ENCODE peak calls at places on chromosomes 3 and 15, in eight cellular contexts. D is HCT116, P is GM12878, L is K562, M is Panc1, W is HepG2, G is GM23338, J is upper lobe of left lung. S is an unnamed sample.

GRCh38 chr3:111570404-111571030 is 24.6 kb downstream of the ZBED2 start:
- ATAC-seq in D (peak), P (no peak), L (no peak), M (no peak), W (no peak), G (no peak), J (no peak), S (no peak)

GRCh38 chr3:76859596-76859995 is 180.3 kb upstream of the ROBO2 start:
- ATAC-seq in D (no peak), P (peak), L (no peak), M (no peak), W (no peak), G (no peak), J (no peak), S (no peak)

GRCh38 chr3:39971450-39972081 is 162.2 kb downstream of the MYRIP start:
- ATAC-seq in D (no peak), P (no peak), L (no peak), M (no peak), W (no peak), G (no peak), J (no peak), S (no peak)

GRCh38 chr3:67127254-67127653 is 129.1 kb downstream of the KBTBD8 start:
- ATAC-seq in D (no peak), P (no peak), L (no peak), M (no peak), W (no peak), G (no peak), J (no peak), S (no peak)

GRCh38 chr3:18681946-18682345 is 256.8 kb upstream of the SATB1 start:
- ATAC-seq in D (no peak), P (no peak), L (no peak), M (no peak), W (no peak), G (no peak), J (no peak), S (no peak)

GRCh38 chr15:61051570-61052031 is 177.5 kb downstream of the RORA start:
- ATAC-seq in D (peak), P (peak), L (peak), M (peak), W (peak), G (peak), J (peak), S (peak)

GRCh38 chr3:4467522-4467867 is 426 bp upstream of the SUMF1 start:
- ATAC-seq in D (no peak), P (no peak), L (no peak), M (peak), W (no peak), G (peak), J (no peak), S (no peak)

GRCh38 chr15:66751579-66751978 is 49.5 kb downstream of the SMAD6 start:
- ATAC-seq in D (peak), P (peak), L (no peak), M (peak), W (peak), G (no peak), J (no peak), S (peak)

GRCh38 chr15:28289694-28290463 is 32.1 kb downstream of the HERC2 start:
- ATAC-seq in D (no peak), P (peak), L (no peak), M (no peak), W (no peak), G (no peak), J (no peak), S (no peak)

GRCh38 chr3:6125520-6125919 is 735.4 kb upstream of the GRM7 start:
- ATAC-seq in D (no peak), P (no peak), L (no peak), M (no peak), W (no peak), G (peak), J (no peak), S (no peak)

GRCh38 chr15:73695773-73696640 is 11.8 kb downstream of the CD276 start:
- ATAC-seq in D (no peak), P (no peak), L (no peak), M (no peak), W (no peak), G (no peak), J (no peak), S (no peak)

GRCh38 chr15:73699249-73700040 is 15.3 kb downstream of the CD276 start:
- ATAC-seq in D (no peak), P (no peak), L (no peak), M (no peak), W (no peak), G (no peak), J (no peak), S (no peak)

GRCh38 chr15:73694419-73694818 is 10.2 kb downstream of the CD276 start:
- ATAC-seq in D (no peak), P (no peak), L (no peak), M (no peak), W (no peak), G (no peak), J (no peak), S (no peak)

GRCh38 chr15:73696641-73697001 is 12.4 kb downstream of the CD276 start:
- ATAC-seq in D (no peak), P (no peak), L (no peak), M (no peak), W (no peak), G (no peak), J (no peak), S (no peak)

GRCh38 chr15:73697033-73697467 is 12.9 kb downstream of the CD276 start:
- ATAC-seq in D (peak), P (peak), L (peak), M (peak), W (no peak), G (peak), J (peak), S (peak)
- TF ChIP-seq POLR2AphosphoS5 in D (no peak), P (no peak), L (no peak), M (no peak), W (no peak), G (no peak), J (peak), S (peak)

GRCh38 chr15:40956543-40956982 is 3.3 kb downstream of the CHAC1 start:
- ATAC-seq in D (no peak), P (no peak), L (no peak), M (no peak), W (no peak), G (no peak), J (no peak), S (no peak)

GRCh38 chr15:40957041-40957555 is 3.8 kb downstream of the CHAC1 start:
- ATAC-seq in D (no peak), P (no peak), L (peak), M (no peak), W (no peak), G (no peak), J (no peak), S (no peak)

GRCh38 chr15:40958146-40958545 is 4.9 kb downstream of the CHAC1 start:
- ATAC-seq in D (no peak), P (no peak), L (peak), M (no peak), W (no peak), G (no peak), J (no peak), S (no peak)

GRCh38 chr15:40958723-40959122 is 5.5 kb downstream of the CHAC1 start:
- ATAC-seq in D (no peak), P (no peak), L (no peak), M (no peak), W (no peak), G (no peak), J (no peak), S (no peak)

GRCh38 chr15:40957581-40958051 is 4.3 kb downstream of the CHAC1 start:
- ATAC-seq in D (no peak), P (no peak), L (peak), M (no peak), W (no peak), G (no peak), J (no peak), S (peak)
- TF ChIP-seq POLR2AphosphoS5 in D (peak), P (no peak), L (no peak), M (no peak), W (no peak), G (peak), J (no peak), S (peak)

GRCh38 chr3:164779816-164780215 is 298.5 kb downstream of the SI start:
- ATAC-seq in D (no peak), P (no peak), L (no peak), M (no peak), W (no peak), G (no peak), J (no peak), S (no peak)
- TF ChIP-seq POLR2AphosphoS5 in D (no peak), P (no peak), L (no peak), M (no peak), W (no peak), G (no peak), J (no peak), S (no peak)

DNA sequence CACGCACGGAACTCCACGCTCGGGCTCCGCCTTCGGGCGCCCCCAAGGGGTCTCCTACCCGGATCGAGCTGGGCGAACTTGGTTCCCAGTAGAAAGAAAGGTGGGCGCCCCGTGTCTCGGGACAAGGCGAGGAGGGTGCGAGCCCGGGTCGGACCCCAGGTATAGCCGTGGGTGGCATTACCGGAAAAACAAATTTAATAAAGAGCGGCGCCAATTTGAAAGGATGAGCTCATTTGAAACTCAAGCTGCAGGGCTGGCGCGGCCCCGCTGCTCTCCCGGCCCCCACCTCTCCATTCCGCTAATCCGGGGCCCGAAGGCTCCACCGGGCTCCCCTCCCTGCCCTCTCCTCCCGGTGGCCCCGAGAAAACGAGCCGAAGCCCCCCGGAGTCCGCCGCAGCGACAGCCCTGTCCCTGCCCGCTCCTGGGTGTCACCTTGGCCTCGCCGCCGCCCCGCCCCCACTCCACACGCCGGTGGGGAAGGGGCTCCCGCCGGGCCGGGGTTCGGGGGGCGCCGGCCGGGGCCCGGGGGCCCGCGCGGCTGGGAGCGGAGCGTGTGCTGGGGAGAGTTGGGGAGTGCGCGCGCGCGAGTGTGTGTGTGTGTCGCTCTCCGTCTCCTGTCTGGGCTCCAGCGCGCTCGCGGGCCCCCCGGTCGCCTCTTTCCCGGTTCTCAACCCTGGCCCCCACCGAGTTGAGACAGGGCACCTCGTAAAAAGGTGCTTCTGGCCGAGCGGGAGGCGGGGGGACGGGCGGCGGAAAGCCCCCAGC is 1.4 kb downstream of the IGF2BP2 start:
- ATAC-seq in D (peak), P (peak), L (peak), M (no peak), W (peak), G (peak), J (peak), S (no peak)
- TF ChIP-seq POLR2AphosphoS5 in D (no peak), P (no peak), L (no peak), M (peak), W (no peak), G (no peak), J (no peak), S (no peak)

DNA sequence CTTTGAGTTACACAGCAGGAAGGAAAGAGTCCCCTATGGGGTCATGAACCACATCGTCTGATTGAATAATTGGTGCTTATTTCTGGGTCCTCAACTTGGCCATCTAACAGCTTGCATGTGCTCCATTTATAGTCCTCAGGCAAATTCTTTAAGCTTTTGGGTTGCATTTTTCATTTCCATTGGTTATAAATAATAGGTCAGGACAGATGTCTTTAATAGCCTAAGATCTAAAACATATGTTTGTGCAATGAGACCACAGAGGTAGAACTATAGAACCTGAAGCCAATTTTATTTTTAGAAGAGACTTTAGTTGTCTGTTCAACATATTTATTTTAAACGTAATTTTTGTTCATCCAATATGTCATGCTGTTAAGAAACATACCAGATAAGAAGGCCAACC is 43.2 kb downstream of the CD200R1L start:
- ATAC-seq in D (no peak), P (no peak), L (no peak), M (no peak), W (no peak), G (no peak), J (no peak), S (no peak)
- TF ChIP-seq POLR2AphosphoS5 in D (no peak), P (no peak), L (no peak), M (no peak), W (no peak), G (no peak), J (no peak), S (no peak)

GRCh38 chr3:174596447-174596982 is 262.6 kb upstream of the NAALADL2 start:
- ATAC-seq in D (no peak), P (no peak), L (no peak), M (no peak), W (no peak), G (no peak), J (no peak), S (no peak)

GRCh38 chr3:174598885-174599439 is 260.2 kb upstream of the NAALADL2 start:
- ATAC-seq in D (no peak), P (no peak), L (no peak), M (no peak), W (no peak), G (no peak), J (no peak), S (no peak)
- TF ChIP-seq POLR2AphosphoS5 in D (no peak), P (no peak), L (no peak), M (no peak), W (no peak), G (no peak), J (no peak), S (no peak)

GRCh38 chr3:113534365-113534764 is 2.0 kb downstream of the SIDT1 start:
- ATAC-seq in D (no peak), P (peak), L (no peak), M (peak), W (no peak), G (no peak), J (no peak), S (no peak)

GRCh38 chr3:113532698-113533533 is 561 bp downstream of the SIDT1 start:
- ATAC-seq in D (no peak), P (peak), L (no peak), M (peak), W (peak), G (peak), J (peak), S (peak)

GRCh38 chr3:113533534-113533892 is 1.2 kb downstream of the SIDT1 start:
- ATAC-seq in D (no peak), P (peak), L (no peak), M (no peak), W (no peak), G (no peak), J (peak), S (no peak)

GRCh38 chr3:113535898-113536297 is 3.5 kb downstream of the SIDT1 start:
- ATAC-seq in D (peak), P (peak), L (peak), M (no peak), W (peak), G (peak), J (no peak), S (no peak)

DNA sequence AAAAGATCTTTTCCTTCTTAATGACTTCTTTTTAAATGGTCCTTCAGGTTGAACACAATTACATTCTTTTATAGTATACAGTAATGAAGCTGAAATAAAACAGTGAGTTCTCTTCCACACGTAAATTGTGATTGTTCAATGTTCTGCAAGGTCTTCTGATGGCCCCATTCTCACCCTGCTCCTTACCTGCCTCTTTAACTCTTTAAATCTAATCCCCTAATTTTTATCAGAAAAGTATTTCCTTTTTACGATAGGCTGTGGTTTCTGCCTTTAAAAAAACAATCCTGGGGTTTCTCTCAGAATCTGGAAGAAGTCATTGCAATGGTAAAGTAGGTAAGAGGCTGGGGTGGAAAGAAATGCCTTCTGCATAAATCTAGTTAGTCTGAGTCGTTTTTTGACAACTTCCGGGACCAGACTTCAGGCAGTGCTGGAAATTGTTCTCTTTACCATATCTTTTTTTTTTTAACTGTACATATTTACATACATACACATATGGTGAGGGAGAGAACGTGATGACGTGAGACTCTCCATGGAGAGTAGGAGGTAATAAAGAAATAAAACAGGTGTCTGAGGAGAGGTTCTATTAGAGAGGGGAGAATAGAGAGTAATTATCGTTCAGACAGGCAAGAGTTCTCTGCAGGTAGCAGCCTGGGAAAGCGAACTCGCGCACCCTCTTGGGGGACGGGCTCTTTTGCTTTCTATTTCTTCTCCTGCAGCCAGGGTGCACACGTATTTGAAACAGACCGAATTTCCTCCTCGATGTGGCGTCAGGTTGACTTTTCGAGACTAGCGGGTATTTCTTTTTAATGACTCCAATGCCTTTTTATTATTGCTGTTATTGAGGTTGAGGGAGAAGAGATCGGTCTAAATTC is at the start of gene SIDT1:
- ATAC-seq in D (peak), P (peak), L (peak), M (peak), W (peak), G (peak), J (peak), S (peak)
- TF ChIP-seq POLR2AphosphoS5 in D (no peak), P (peak), L (no peak), M (no peak), W (no peak), G (no peak), J (no peak), S (no peak)